ENCODE peak calls at places on chromosomes 3 and 15, in nine cellular contexts. T is A549; K is GM12891; B is activated T-cell treated with anti-CD3 and anti-CD28 coated beads for 24 hours; E is cardiac muscle cell; D is HTR-8/SVneo; N is GOT3; O is stimulated activated CD8-positive, alpha-beta memory T cell treated with anti-CD3 and anti-CD28 coated beads, Interleukin-7, amount 100 ng/mL, for 24 hours; V is head of caudate nucleus. C is an unnamed sample.

GRCh38 chr15:65028921-65029735 is at the start of gene MTFMT:
- DNase-seq in E (peak), B (peak), D (peak), K (peak), O (peak), N (peak), V (peak), T (peak), C (peak)

GRCh38 chr3:55091381-55092225 is 163.7 kb upstream of the LRTM1 start:
- DNase-seq in N (no peak), E (peak), D (peak), T (no peak), B (no peak), O (no peak), K (no peak), V (no peak), C (no peak)

GRCh38 chr3:13105181-13105580 is 32.0 kb upstream of the IQSEC1 start:
- DNase-seq in D (no peak), N (no peak), E (no peak), V (no peak), O (no peak), B (no peak), K (no peak), T (no peak), C (no peak)

GRCh38 chr3:16512435-16513140 is 911 bp downstream of the RFTN1 start:
- DNase-seq in O (peak), N (no peak), T (no peak), E (no peak), B (peak), K (no peak), D (peak), V (no peak), C (no peak)

GRCh38 chr3:31300802-31301443 is 231.8 kb upstream of the STT3B start:
- DNase-seq in B (no peak), K (no peak), D (no peak), T (no peak), V (no peak), N (no peak), O (no peak), E (peak), C (no peak)

GRCh38 chr15:95520511-95520910 is 810.0 kb upstream of the NR2F2 start:
- DNase-seq in D (no peak), E (no peak), T (no peak), O (no peak), K (no peak), V (no peak), N (no peak), B (no peak), C (no peak)

GRCh38 chr3:35758358-35758757 is 119.0 kb downstream of the ARPP21 start:
- DNase-seq in V (no peak), B (no peak), N (no peak), D (no peak), O (no peak), E (no peak), K (no peak), T (no peak), C (no peak)

GRCh38 chr3:6799264-6799915 is 61.5 kb upstream of the GRM7 start:
- DNase-seq in K (no peak), O (peak), N (no peak), T (peak), E (peak), B (no peak), V (peak), D (no peak), C (no peak)